ENCODE peak calls at places on chromosomes 4 and X, in ten cellular contexts. D is activated gamma-delta T cell treated with Interleukin-2 at 50 U/mL for 16 hours, M is fibroblast of lung, Y is GM12865, A is NCI-H510A treated with DMSO at 0.1 percent for 48 hours, N is NCI-H1417, G is RWPE2, O is germinal center, B is bronchial epithelial cell, V is vagina. L is an unnamed sample.

GRCh38 chr4:24991015-24991414 is 39.7 kb downstream of the LGI2 start:
- DNase-seq in A (no peak), O (no peak), G (no peak), D (no peak), V (no peak), N (no peak), M (peak), B (peak), Y (no peak), L (no peak)

GRCh38 chrX:152926279-152926678 is 28.4 kb downstream of the ZNF185 start:
- DNase-seq in D (peak), N (peak), B (peak), O (peak), Y (peak), G (no peak), A (peak), V (no peak), M (peak), L (peak)

GRCh38 chrX:2767631-2768455 is 16.0 kb downstream of the XG start:
- DNase-seq in B (peak), D (no peak), N (no peak), M (peak), A (no peak), G (no peak), O (no peak), V (no peak), Y (no peak), L (no peak)

GRCh38 chrX:7061429-7061828 is 86.1 kb upstream of the STS start:
- DNase-seq in M (no peak), V (no peak), O (no peak), N (no peak), A (no peak), D (no peak), Y (no peak), G (no peak), B (peak), L (no peak)

GRCh38 chrX:97159916-97160800 is 276.4 kb downstream of the RPA4 start:
- DNase-seq in O (no peak), M (no peak), N (no peak), D (no peak), V (no peak), B (no peak), A (no peak), G (no peak), Y (no peak), L (no peak)

GRCh38 chr4:169222768-169223167 is 48.0 kb downstream of the SH3RF1 start:
- DNase-seq in O (no peak), M (no peak), D (no peak), V (no peak), G (no peak), A (no peak), Y (no peak), B (no peak), N (no peak), L (no peak)

GRCh38 chr4:118787844-118788380 is 48.0 kb downstream of the SEC24D start:
- DNase-seq in G (no peak), V (no peak), Y (no peak), O (no peak), M (no peak), B (no peak), A (no peak), D (no peak), N (no peak), L (no peak)

GRCh38 chr4:80336582-80336981 is 1.1 kb downstream of the CFAP299 start:
- DNase-seq in G (no peak), V (no peak), B (peak), A (peak), O (no peak), Y (peak), M (peak), D (no peak), N (peak), L (no peak)

GRCh38 chr4:174522183-174523002 is at the start of gene HPGD:
- DNase-seq in Y (peak), A (peak), D (peak), N (peak), G (no peak), O (peak), B (peak), V (no peak), M (peak), L (no peak)

GRCh38 chr4:6840062-6840976 is 57.8 kb downstream of the KIAA0232 start:
- DNase-seq in B (no peak), N (no peak), M (peak), V (no peak), A (no peak), D (no peak), G (no peak), O (no peak), Y (no peak), L (no peak)

GRCh38 chr4:121726642-121727268 is 30.0 kb upstream of the ANXA5 start:
- DNase-seq in D (no peak), G (no peak), M (peak), O (peak), Y (peak), A (peak), B (peak), V (no peak), N (peak), L (peak)

GRCh38 chr4:19213388-19213787 is 1038.3 kb upstream of the SLIT2 start:
- DNase-seq in D (no peak), N (no peak), Y (no peak), G (no peak), A (no peak), B (no peak), O (no peak), M (peak), V (no peak), L (no peak)

GRCh38 chr4:142845293-142846070 is 619 bp downstream of the INPP4B start:
- DNase-seq in Y (no peak), V (no peak), G (peak), N (peak), A (peak), O (no peak), M (peak), D (no peak), B (no peak), L (no peak)

GRCh38 chrX:77160301-77160700 is 286.9 kb upstream of the FGF16 start:
- DNase-seq in O (no peak), G (no peak), D (no peak), M (no peak), N (no peak), Y (peak), V (no peak), B (no peak), A (no peak), L (no peak)

GRCh38 chr4:94160774-94161173 is 46.9 kb upstream of the SMARCAD1 start:
- DNase-seq in N (no peak), A (no peak), M (no peak), G (no peak), V (no peak), O (no peak), D (no peak), B (peak), Y (peak), L (no peak)

GRCh38 chr4:70836081-70836480 is 3.6 kb downstream of the GRSF1 start:
- DNase-seq in O (no peak), D (no peak), A (no peak), Y (no peak), M (no peak), V (no peak), G (no peak), N (no peak), B (no peak), L (no peak)

GRCh38 chr4:10082047-10082446 is 34.6 kb downstream of the WDR1 start:
- DNase-seq in N (no peak), B (no peak), V (no peak), Y (no peak), G (peak), D (no peak), O (no peak), M (no peak), A (no peak), L (no peak)

L was measured in DMS79 treated with DMSO at 0.1 percent for 48 hours.